ENCODE peak calls at places on chromosomes 12 and 14, in eight cellular contexts. I, U, E, C, W, F, A and O are unnamed samples.

GRCh38 chr14:73764881-73765280 is 50.7 kb upstream of the PNMA1 start:
- DNase-seq in I (no peak), U (peak; percentile 82), E (no peak), C (no peak), W (no peak), F (peak; percentile 82), A (no peak), O (peak; percentile 84)

GRCh38 chr12:132606466-132606865 is 3.9 kb downstream of the LRCOL1 start:
- DNase-seq in I (no peak), U (no peak), E (no peak), C (no peak), W (no peak), F (no peak), A (no peak), O (no peak)

GRCh38 chr12:93883436-93884154 is 206.4 kb downstream of the CRADD start:
- DNase-seq in I (no peak), U (no peak), E (no peak), C (peak; percentile 85), W (no peak), F (no peak), A (no peak), O (no peak)

GRCh38 chr14:76961631-76962302 is 66.7 kb downstream of the IRF2BPL start:
- DNase-seq in I (peak; percentile 57), U (peak; percentile 85), E (peak; percentile 76), C (peak; percentile 97), W (peak; percentile 57), F (peak; percentile 96), A (peak; percentile 97), O (peak; percentile 87)

GRCh38 chr12:122646568-122647220 is 56.5 kb downstream of the HCAR2 start:
- DNase-seq in I (no peak), U (no peak), E (peak; percentile 36), C (peak; percentile 88), W (no peak), F (no peak), A (no peak), O (no peak)

GRCh38 chr14:32559048-32559447 is 229.9 kb downstream of the AKAP6 start:
- DNase-seq in I (no peak), U (no peak), E (no peak), C (peak; percentile 19), W (no peak), F (no peak), A (no peak), O (no peak)

GRCh38 chr12:54270345-54270744 is 9.6 kb downstream of the CBX5 start:
- DNase-seq in I (no peak), U (no peak), E (no peak), C (no peak), W (no peak), F (no peak), A (no peak), O (no peak)

GRCh38 chr14:90522585-90523191 is 125.9 kb downstream of the CALM1 start:
- DNase-seq in I (no peak), U (no peak), E (no peak), C (no peak), W (peak; percentile 95), F (no peak), A (peak; percentile 70), O (peak; percentile 46)

GRCh38 chr12:12890815-12891645 is at the start of gene GPRC5A:
- DNase-seq in I (peak; percentile 58), U (peak; percentile 68), E (peak; percentile 18), C (peak; percentile 98), W (peak; percentile 46), F (peak; percentile 92), A (peak; percentile 99), O (peak; percentile 87)

GRCh38 chr14:104111301-104112112 is 26.0 kb downstream of the ASPG start:
- DNase-seq in I (no peak), U (no peak), E (no peak), C (no peak), W (no peak), F (peak; percentile 38), A (no peak), O (peak; percentile 31)

GRCh38 chr14:74935340-74935640 is 12.2 kb upstream of the RPS6KL1 start:
- DNase-seq in I (no peak), U (no peak), E (no peak), C (no peak), W (no peak), F (no peak), A (no peak), O (no peak)

GRCh38 chr14:87995500-87996275 is 2.7 kb upstream of the GALC start:
- DNase-seq in I (no peak), U (no peak), E (no peak), C (no peak), W (no peak), F (no peak), A (no peak), O (no peak)

GRCh38 chr14:65627315-65627714 is 214.8 kb downstream of the FUT8 start:
- DNase-seq in I (no peak), U (no peak), E (no peak), C (no peak), W (no peak), F (no peak), A (no peak), O (no peak)

GRCh38 chr14:38616959-38617358 is 361.1 kb upstream of the CLEC14A start:
- DNase-seq in I (no peak), U (no peak), E (no peak), C (peak; percentile 7), W (peak; percentile 89), F (no peak), A (no peak), O (no peak)

GRCh38 chr12:89236237-89236636 is 116.1 kb downstream of the DUSP6 start:
- DNase-seq in I (no peak), U (no peak), E (no peak), C (peak; percentile 86), W (no peak), F (no peak), A (no peak), O (no peak)

GRCh38 chr12:56104815-56105476 is 587 bp downstream of the PA2G4 start:
- DNase-seq in I (no peak), U (no peak), E (no peak), C (no peak), W (no peak), F (peak; percentile 53), A (peak; percentile 39), O (peak; percentile 57)

GRCh38 chr14:59679872-59680271 is 103.3 kb upstream of the CCDC175 start:
- DNase-seq in I (no peak), U (no peak), E (no peak), C (no peak), W (peak; percentile 64), F (no peak), A (no peak), O (no peak)